ENCODE peak calls at places on chromosome 15, in seven cellular contexts. V is sigmoid colon, G is lower leg skin, K is transverse colon, A is ovary, D is stomach, J is esophagus squamous epithelium. N is an unnamed sample.

GRCh38 chr15:81195339-81195864 is 1.3 kb upstream of the IL16 start:
- DNase-seq in V (no peak), G (peak; percentile 12), K (no peak), A (no peak), D (no peak), J (no peak), N (no peak)

GRCh38 chr15:74045184-74045583 is 37.2 kb downstream of the GOLGA6A start:
- DNase-seq in V (no peak), G (no peak), K (no peak), A (no peak), D (no peak), J (no peak), N (no peak)

GRCh38 chr15:73284073-73284472 is 84.7 kb downstream of the HCN4 start:
- DNase-seq in V (no peak), G (no peak), K (no peak), A (no peak), D (no peak), J (no peak), N (no peak)

GRCh38 chr15:101025116-101025885 is 106.1 kb downstream of the LRRK1 start:
- DNase-seq in V (peak; percentile 48), G (no peak), K (peak; percentile 1), A (peak; percentile 3), D (no peak), J (no peak), N (no peak)

GRCh38 chr15:100192092-100192695 is 149.6 kb downstream of the ADAMTS17 start:
- DNase-seq in V (peak; percentile 25), G (no peak), K (no peak), A (no peak), D (no peak), J (no peak), N (no peak)

GRCh38 chr15:78050441-78050809 is 27.1 kb downstream of the TBC1D2B start:
- DNase-seq in V (no peak), G (no peak), K (no peak), A (no peak), D (no peak), J (no peak), N (no peak)

GRCh38 chr15:69903476-69904295 is 194.0 kb downstream of the TLE3 start:
- DNase-seq in V (no peak), G (no peak), K (no peak), A (no peak), D (no peak), J (no peak), N (no peak)

GRCh38 chr15:89672221-89673161 is 6.7 kb downstream of the PLIN1 start:
- DNase-seq in V (no peak), G (no peak), K (no peak), A (peak; percentile 64), D (no peak), J (no peak), N (no peak)

GRCh38 chr15:71469393-71469792 is 341.0 kb upstream of the NR2E3 start:
- DNase-seq in V (no peak), G (no peak), K (no peak), A (no peak), D (no peak), J (no peak), N (no peak)

GRCh38 chr15:43775411-43775965 is 1.3 kb downstream of the ELL3 start:
- DNase-seq in V (no peak), G (peak; percentile 51), K (peak; percentile 89), A (peak; percentile 50), D (peak; percentile 67), J (no peak), N (no peak)

GRCh38 chr15:31004220-31004733 is 12.8 kb upstream of the MTMR10 start:
- DNase-seq in V (no peak), G (no peak), K (peak; percentile 69), A (no peak), D (peak; percentile 36), J (no peak), N (no peak)
- TF ChIP-seq POLR2A in V (no peak), G (no peak), K (no peak), A (no peak), D (no peak), J (no peak), N (no peak)

GRCh38 chr15:63501256-63502089 is 2.9 kb upstream of the USP3 start:
- DNase-seq in V (peak; percentile 97), G (peak; percentile 84), K (peak; percentile 83), A (peak; percentile 89), D (peak; percentile 80), J (no peak), N (no peak)
- TF ChIP-seq POLR2A in V (no peak), G (no peak), K (peak; percentile 37), A (peak; percentile 33), D (no peak), J (no peak), N (no peak)

GRCh38 chr15:67241132-67241855 is 13.2 kb downstream of the AAGAB start:
- DNase-seq in V (no peak), G (no peak), K (no peak), A (no peak), D (no peak), J (no peak), N (no peak)

GRCh38 chr15:67244966-67245478 is 9.4 kb downstream of the AAGAB start:
- DNase-seq in V (no peak), G (no peak), K (no peak), A (no peak), D (no peak), J (no peak), N (no peak)

GRCh38 chr15:67240235-67241131 is 14.0 kb downstream of the AAGAB start:
- DNase-seq in V (no peak), G (no peak), K (peak; percentile 41), A (no peak), D (peak; percentile 43), J (no peak), N (no peak)

GRCh38 chr15:67248106-67248505 is 6.4 kb downstream of the AAGAB start:
- DNase-seq in V (no peak), G (no peak), K (no peak), A (no peak), D (no peak), J (no peak), N (no peak)

GRCh38 chr15:67242665-67243064 is 11.8 kb downstream of the AAGAB start:
- DNase-seq in V (no peak), G (no peak), K (no peak), A (no peak), D (no peak), J (no peak), N (no peak)
- TF ChIP-seq POLR2A in V (no peak), G (no peak), K (no peak), A (no peak), D (no peak), J (no peak), N (no peak)

GRCh38 chr15:60395276-60396011 is 2.3 kb downstream of the ANXA2 start:
- DNase-seq in V (no peak), G (no peak), K (no peak), A (no peak), D (no peak), J (no peak), N (no peak)
- TF ChIP-seq POLR2A in V (no peak), G (no peak), K (no peak), A (no peak), D (no peak), J (no peak), N (no peak)

DNA sequence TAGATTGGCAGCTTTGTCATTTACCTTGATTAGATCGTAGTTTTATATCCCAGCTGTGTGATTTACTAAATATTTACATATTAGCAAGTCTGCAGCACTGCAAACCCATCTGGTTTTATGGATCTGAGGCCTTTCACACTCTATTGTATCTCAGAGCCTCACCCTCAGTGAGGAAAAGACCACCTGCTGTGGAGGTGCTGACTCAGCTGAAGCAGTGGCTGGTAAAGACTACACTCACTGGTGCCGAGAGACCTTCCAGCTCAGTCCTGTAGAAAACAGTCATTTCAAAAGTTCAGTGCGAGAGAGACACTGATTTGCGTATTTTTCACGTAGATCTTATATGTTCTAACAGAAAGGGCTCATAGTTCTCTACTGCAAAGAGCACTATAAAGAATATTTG is 307.8 kb upstream of the TPM1 start:
- DNase-seq in V (no peak), G (no peak), K (no peak), A (no peak), D (no peak), J (no peak), N (no peak)
- TF ChIP-seq POLR2A in V (no peak), G (no peak), K (no peak), A (no peak), D (no peak), J (no peak), N (no peak)

DNA sequence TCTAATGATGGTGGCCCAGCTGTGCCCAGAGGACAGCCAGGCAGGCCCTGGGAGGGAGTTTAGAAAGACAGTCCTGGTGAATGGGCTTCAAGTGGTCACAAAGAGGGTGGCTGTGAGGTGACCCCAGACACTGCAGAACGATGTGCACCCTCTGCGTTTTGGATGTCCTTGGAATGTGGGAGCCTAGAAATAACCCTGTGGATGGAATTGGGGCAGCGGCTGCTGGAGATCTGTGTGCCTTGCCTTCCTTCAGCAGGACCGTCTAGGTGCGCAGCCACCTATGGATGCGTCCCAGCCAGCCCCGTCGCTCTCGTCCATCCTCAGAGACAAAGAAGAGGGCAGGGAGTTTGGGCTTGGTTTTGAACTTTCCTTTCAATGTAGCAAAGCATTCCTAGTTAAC is 46.5 kb downstream of the KLHL25 start:
- DNase-seq in V (peak; percentile 40), G (no peak), K (no peak), A (no peak), D (peak; percentile 17), J (no peak), N (no peak)
- TF ChIP-seq POLR2A in V (no peak), G (no peak), K (no peak), A (no peak), D (no peak), J (no peak), N (no peak)

N was measured in H54.